ENCODE peak calls at places on chromosome 18, in nine cellular contexts. Y, X, M, L, T, C, E, N and S are unnamed samples.
A peak's percentile ranks its signal among the peaks of the same experiment; 100 is the strongest.

GRCh38 chr18:5556317-5556974 is 12.6 kb upstream of the EPB41L3 start:
- DNase-seq in Y (peak; percentile 32), X (no peak), M (no peak), L (no peak), T (no peak), C (no peak), E (peak; percentile 39), N (no peak), S (no peak)

GRCh38 chr18:56312554-56312953 is 325.8 kb downstream of the TXNL1 start:
- DNase-seq in Y (no peak), X (no peak), M (no peak), L (no peak), T (no peak), C (no peak), E (no peak), N (no peak), S (no peak)

GRCh38 chr18:78431606-78432005 is 548.0 kb upstream of the SALL3 start:
- DNase-seq in Y (no peak), X (no peak), M (no peak), L (no peak), T (no peak), C (no peak), E (no peak), N (no peak), S (no peak)

GRCh38 chr18:13558132-13558531 is 168.2 kb downstream of the FAM210A start:
- DNase-seq in Y (no peak), X (no peak), M (peak; percentile 21), L (no peak), T (no peak), C (peak; percentile 79), E (peak; percentile 55), N (peak; percentile 54), S (peak; percentile 36)

GRCh38 chr18:23077493-23078256 is 57.6 kb upstream of the CABLES1 start:
- DNase-seq in Y (no peak), X (no peak), M (peak; percentile 12), L (peak; percentile 50), T (no peak), C (peak; percentile 28), E (no peak), N (no peak), S (no peak)

GRCh38 chr18:25189391-25190185 is 162.4 kb downstream of the ZNF521 start:
- DNase-seq in Y (no peak), X (no peak), M (no peak), L (no peak), T (no peak), C (no peak), E (no peak), N (no peak), S (no peak)

GRCh38 chr18:13657974-13658373 is 68.4 kb downstream of the FAM210A start:
- DNase-seq in Y (no peak), X (no peak), M (no peak), L (no peak), T (no peak), C (no peak), E (no peak), N (no peak), S (no peak)

GRCh38 chr18:68847219-68847860 is 49.5 kb downstream of the CCDC102B start:
- DNase-seq in Y (peak; percentile 34), X (no peak), M (peak; percentile 18), L (no peak), T (no peak), C (peak; percentile 26), E (no peak), N (peak; percentile 1), S (no peak)

GRCh38 chr18:79528846-79529245 is 133.1 kb downstream of the NFATC1 start:
- DNase-seq in Y (peak; percentile 62), X (peak; percentile 75), M (peak; percentile 52), L (peak; percentile 69), T (peak; percentile 71), C (peak; percentile 87), E (peak; percentile 69), N (peak; percentile 34), S (peak; percentile 84)

GRCh38 chr18:78865771-78866310 is 113.8 kb upstream of the SALL3 start:
- DNase-seq in Y (no peak), X (no peak), M (no peak), L (no peak), T (no peak), C (no peak), E (no peak), N (no peak), S (no peak)

GRCh38 chr18:35661483-35662146 is 80.1 kb downstream of the GALNT1 start:
- DNase-seq in Y (no peak), X (no peak), M (no peak), L (no peak), T (no peak), C (peak; percentile 12), E (no peak), N (no peak), S (no peak)
- TF ChIP-seq CTCF in Y (peak; percentile 26), X (no peak), M (peak; percentile 33), L (no peak), T (no peak), C (no peak), E (no peak), N (peak; percentile 6), S (peak; percentile 34)

GRCh38 chr18:75618146-75618545 is 190.6 kb upstream of the SMIM21 start:
- DNase-seq in Y (no peak), X (no peak), M (no peak), L (no peak), T (no peak), C (no peak), E (no peak), N (no peak), S (no peak)
- TF ChIP-seq CTCF in Y (no peak), X (no peak), M (no peak), L (no peak), T (no peak), C (no peak), E (no peak), N (no peak), S (no peak)

GRCh38 chr18:51091270-51091669 is 61.3 kb downstream of the SMAD4 start:
- DNase-seq in Y (no peak), X (no peak), M (no peak), L (no peak), T (no peak), C (no peak), E (no peak), N (no peak), S (no peak)

GRCh38 chr18:51083398-51083797 is 53.4 kb downstream of the SMAD4 start:
- DNase-seq in Y (no peak), X (no peak), M (no peak), L (no peak), T (no peak), C (no peak), E (no peak), N (no peak), S (no peak)

GRCh38 chr18:51092097-51092496 is 62.1 kb downstream of the SMAD4 start:
- DNase-seq in Y (no peak), X (no peak), M (no peak), L (no peak), T (no peak), C (no peak), E (no peak), N (no peak), S (no peak)

GRCh38 chr18:51089691-51090090 is 59.7 kb downstream of the SMAD4 start:
- DNase-seq in Y (no peak), X (no peak), M (no peak), L (no peak), T (no peak), C (no peak), E (no peak), N (no peak), S (no peak)

DNA sequence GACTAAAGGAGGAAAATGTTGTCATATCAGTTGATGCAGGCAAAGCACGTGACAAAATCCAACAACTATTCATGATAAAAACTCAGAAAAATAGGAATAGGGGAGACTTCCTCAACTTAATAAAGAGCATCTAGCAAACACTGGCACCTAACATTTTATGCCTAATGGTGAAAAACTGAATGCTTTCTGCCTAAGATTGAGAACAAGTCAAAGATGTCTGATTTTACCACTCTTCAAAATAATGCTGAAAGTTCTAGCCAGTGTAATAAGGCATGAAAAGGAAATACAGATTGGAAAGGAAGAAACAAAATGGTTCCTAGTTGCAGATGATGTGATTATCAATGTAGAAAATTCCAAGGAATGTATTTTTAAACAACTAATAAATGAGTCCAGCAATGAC is 58.4 kb downstream of the SMAD4 start:
- DNase-seq in Y (no peak), X (no peak), M (no peak), L (no peak), T (no peak), C (no peak), E (no peak), N (no peak), S (no peak)
- TF ChIP-seq CTCF in Y (no peak), X (no peak), M (no peak), L (no peak), T (no peak), C (no peak), E (no peak), N (no peak), S (no peak)

GRCh38 chr18:21191596-21192307 is 50.3 kb upstream of the GREB1L start:
- DNase-seq in Y (peak; percentile 11), X (peak; percentile 69), M (peak; percentile 52), L (peak; percentile 52), T (no peak), C (peak; percentile 67), E (peak; percentile 20), N (no peak), S (no peak)

GRCh38 chr18:21196426-21196825 is 45.6 kb upstream of the GREB1L start:
- DNase-seq in Y (no peak), X (no peak), M (no peak), L (no peak), T (no peak), C (no peak), E (no peak), N (no peak), S (no peak)

GRCh38 chr18:21192308-21192624 is 49.8 kb upstream of the GREB1L start:
- DNase-seq in Y (no peak), X (no peak), M (no peak), L (no peak), T (no peak), C (no peak), E (no peak), N (no peak), S (no peak)

GRCh38 chr18:21194871-21195771 is 46.9 kb upstream of the GREB1L start:
- DNase-seq in Y (peak; percentile 35), X (no peak), M (peak; percentile 75), L (no peak), T (no peak), C (peak; percentile 53), E (no peak), N (peak; percentile 6), S (no peak)
- TF ChIP-seq CTCF in Y (peak; percentile 39), X (peak; percentile 76), M (peak; percentile 90), L (peak; percentile 50), T (peak; percentile 86), C (peak; percentile 34), E (peak; percentile 65), N (peak; percentile 44), S (peak; percentile 84)

DNA sequence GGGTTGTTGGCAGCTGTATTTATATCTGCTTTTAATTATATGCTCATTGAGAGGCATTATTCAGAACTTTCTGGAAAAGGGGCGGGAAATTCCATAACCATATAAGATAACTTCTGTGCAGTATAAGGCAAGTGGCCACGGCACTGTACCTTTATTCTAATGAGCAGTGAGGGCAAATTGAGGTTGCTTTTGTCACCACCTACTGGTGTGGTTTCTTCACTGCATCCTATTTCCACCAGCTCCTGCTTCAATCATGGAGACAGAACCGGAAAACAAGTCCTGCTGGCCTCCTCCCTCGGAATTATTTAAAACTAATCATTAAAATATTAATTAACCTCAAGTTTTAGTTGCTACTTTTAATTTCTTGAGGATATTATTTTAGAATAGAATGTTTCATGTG is 759.4 kb downstream of the CBLN2 start:
- DNase-seq in Y (no peak), X (no peak), M (peak; percentile 6), L (no peak), T (no peak), C (peak; percentile 41), E (no peak), N (no peak), S (no peak)
- TF ChIP-seq CTCF in Y (peak; percentile 57), X (no peak), M (peak; percentile 33), L (no peak), T (peak; percentile 10), C (peak; percentile 56), E (no peak), N (peak; percentile 20), S (peak; percentile 49)